ENCODE peak calls at places on chromosomes 2 and 18, in four cellular contexts. One of them, this sample, is unnamed.
A peak's percentile ranks its signal among the peaks of the same experiment; 100 is the strongest.

GRCh38 chr2:44956841-44957240 is 15.3 kb downstream of the SIX3 start:
- DNase-seq in IMR-90: no peak
- DNase-seq in fibroblast of lung: peak; percentile 55
- DNase-seq in ovary: no peak
- DNase-seq in this sample: no peak

GRCh38 chr2:17309741-17310339 is 208.4 kb downstream of the RAD51AP2 start:
- DNase-seq in IMR-90: peak; percentile 49
- DNase-seq in fibroblast of lung: peak; percentile 68
- DNase-seq in ovary: no peak
- DNase-seq in this sample: peak; percentile 23

GRCh38 chr18:59910967-59911366 is 11.2 kb downstream of the PMAIP1 start:
- DNase-seq in IMR-90: peak; percentile 73
- DNase-seq in fibroblast of lung: peak; percentile 78
- DNase-seq in ovary: no peak
- DNase-seq in this sample: no peak

GRCh38 chr2:118774458-118775133 is 72.9 kb downstream of the EN1 start:
- DNase-seq in IMR-90: peak; percentile 7
- DNase-seq in fibroblast of lung: peak; percentile 24
- DNase-seq in ovary: peak; percentile 30
- DNase-seq in this sample: peak; percentile 8

GRCh38 chr18:59706499-59706898 is 9.3 kb upstream of the CCBE1 start:
- DNase-seq in IMR-90: no peak
- DNase-seq in fibroblast of lung: no peak
- DNase-seq in ovary: no peak
- DNase-seq in this sample: no peak

GRCh38 chr18:23565916-23566547 is 20.3 kb downstream of the NPC1 start:
- DNase-seq in IMR-90: no peak
- DNase-seq in fibroblast of lung: no peak
- DNase-seq in ovary: no peak
- DNase-seq in this sample: no peak

GRCh38 chr2:133511679-133512078 is 56.6 kb downstream of the NCKAP5 start:
- DNase-seq in IMR-90: no peak
- DNase-seq in fibroblast of lung: no peak
- DNase-seq in ovary: no peak
- DNase-seq in this sample: no peak

GRCh38 chr18:36903215-36903928 is 74.4 kb downstream of the KIAA1328 start:
- DNase-seq in IMR-90: peak; percentile 27
- DNase-seq in fibroblast of lung: peak; percentile 47
- DNase-seq in ovary: no peak
- DNase-seq in this sample: no peak

GRCh38 chr18:66560092-66560491 is 43.8 kb downstream of the CDH19 start:
- DNase-seq in IMR-90: no peak
- DNase-seq in fibroblast of lung: peak; percentile 19
- DNase-seq in ovary: no peak
- DNase-seq in this sample: no peak

GRCh38 chr2:232420463-232421188 is 14.0 kb downstream of the ALPG start:
- DNase-seq in IMR-90: no peak
- DNase-seq in fibroblast of lung: no peak
- DNase-seq in ovary: no peak
- DNase-seq in this sample: no peak

GRCh38 chr2:202014328-202015034 is 19.2 kb upstream of the FZD7 start:
- DNase-seq in IMR-90: peak; percentile 39
- DNase-seq in fibroblast of lung: no peak
- DNase-seq in ovary: no peak
- DNase-seq in this sample: no peak

GRCh38 chr2:231696004-231696367 is 12.3 kb upstream of the PTMA start:
- DNase-seq in IMR-90: peak; percentile 39
- DNase-seq in fibroblast of lung: peak; percentile 63
- DNase-seq in ovary: no peak
- DNase-seq in this sample: no peak

GRCh38 chr2:56108806-56109205 is 75.0 kb upstream of the CCDC85A start:
- DNase-seq in IMR-90: no peak
- DNase-seq in fibroblast of lung: no peak
- DNase-seq in ovary: no peak
- DNase-seq in this sample: no peak
- TF ChIP-seq CTCF in IMR-90: no peak
- TF ChIP-seq CTCF in fibroblast of lung: no peak
- TF ChIP-seq CTCF in ovary: no peak
- TF ChIP-seq CTCF in this sample: no peak

GRCh38 chr2:24658531-24659202 is 134.5 kb downstream of the PTRHD1 start:
- DNase-seq in IMR-90: no peak
- DNase-seq in fibroblast of lung: no peak
- DNase-seq in ovary: no peak
- DNase-seq in this sample: no peak
- H3K27ac ChIP-seq in IMR-90: no peak overlapping the region
- H3K27ac ChIP-seq in fibroblast of lung: no peak overlapping the region
- H3K27ac ChIP-seq in ovary: no peak overlapping the region
- H3K27ac ChIP-seq in this sample: peak overlapping the region; percentile 26

GRCh38 chr2:236264256-236264655 is at the start of gene ASB18:
- DNase-seq in IMR-90: no peak
- DNase-seq in fibroblast of lung: no peak
- DNase-seq in ovary: no peak
- DNase-seq in this sample: peak; percentile 53
- H3K9me3 ChIP-seq in IMR-90: peaks cover under 1% of the 10 kb centered on the region
- H3K9me3 ChIP-seq in fibroblast of lung: no peaks in the 10 kb centered on the region
- H3K9me3 ChIP-seq in ovary: no peaks in the 10 kb centered on the region
- H3K9me3 ChIP-seq in this sample: no peaks in the 10 kb centered on the region

DNA sequence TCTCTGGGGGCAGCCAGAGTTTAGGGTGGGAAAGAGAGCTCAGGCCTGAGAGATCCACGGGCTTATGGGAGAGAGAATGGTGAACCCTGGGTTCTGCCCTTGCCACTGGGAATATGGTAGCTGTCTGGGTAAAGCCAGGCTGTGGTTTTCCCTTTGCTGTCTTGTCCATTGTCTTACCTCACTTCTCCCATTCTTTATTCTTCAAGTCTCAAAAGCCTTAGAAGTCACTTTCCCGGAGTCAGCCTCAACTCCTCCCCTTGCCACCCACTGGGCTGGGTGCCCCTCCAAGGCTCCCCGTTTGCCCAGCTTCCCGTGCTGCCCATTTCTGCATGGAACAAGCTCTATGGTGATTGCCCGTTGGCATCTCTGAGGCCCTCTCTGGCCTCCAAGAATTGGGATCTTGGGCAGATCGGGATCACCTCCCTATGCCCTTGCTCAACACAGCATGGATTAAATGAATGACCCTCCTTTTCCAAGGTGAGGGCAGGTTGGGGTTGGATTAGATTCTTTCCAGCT is 228.2 kb downstream of the HAUS1 start:
- DNase-seq in IMR-90: no peak
- DNase-seq in fibroblast of lung: no peak
- DNase-seq in ovary: no peak
- DNase-seq in this sample: no peak
- TF ChIP-seq CTCF in IMR-90: no peak
- TF ChIP-seq CTCF in fibroblast of lung: no peak
- TF ChIP-seq CTCF in ovary: no peak
- TF ChIP-seq CTCF in this sample: no peak

This sample was measured in heart right ventricle.